ENCODE peak calls at places on chromosomes 4 and X, in seven cellular contexts. One of them, this sample, is unnamed.

GRCh38 chr4:33104190-33104773 is 2384.1 kb downstream of the PCDH7 start:
- DNase-seq in stimulated activated CD8-positive, alpha-beta memory T cell treated with anti-CD3 and anti-CD28 coated beads, Interleukin-15, amount 100 ng/mL, for 1 hour: no peak
- DNase-seq in cardiac fibroblast: no peak
- DNase-seq in BJ: no peak
- DNase-seq in activated gamma-delta T cell treated with Interleukin-2 at 50 U/mL for 16 hours: no peak
- DNase-seq in heart left ventricle: no peak
- DNase-seq in CD4-positive, alpha-beta T cell: no peak
- DNase-seq in this sample: no peak

GRCh38 chrX:40130207-40130606 is 32.4 kb upstream of the BCOR start:
- DNase-seq in stimulated activated CD8-positive, alpha-beta memory T cell treated with anti-CD3 and anti-CD28 coated beads, Interleukin-15, amount 100 ng/mL, for 1 hour: no peak
- DNase-seq in cardiac fibroblast: peak
- DNase-seq in BJ: no peak
- DNase-seq in activated gamma-delta T cell treated with Interleukin-2 at 50 U/mL for 16 hours: no peak
- DNase-seq in heart left ventricle: no peak
- DNase-seq in CD4-positive, alpha-beta T cell: no peak
- DNase-seq in this sample: no peak

GRCh38 chr4:104966349-104967033 is 180.2 kb upstream of the TET2 start:
- DNase-seq in stimulated activated CD8-positive, alpha-beta memory T cell treated with anti-CD3 and anti-CD28 coated beads, Interleukin-15, amount 100 ng/mL, for 1 hour: no peak
- DNase-seq in cardiac fibroblast: peak
- DNase-seq in BJ: no peak
- DNase-seq in activated gamma-delta T cell treated with Interleukin-2 at 50 U/mL for 16 hours: no peak
- DNase-seq in heart left ventricle: no peak
- DNase-seq in CD4-positive, alpha-beta T cell: no peak
- DNase-seq in this sample: no peak

GRCh38 chrX:152733261-152733975 is at the start of the genes CSAG1 and MAGEA12:
- DNase-seq in stimulated activated CD8-positive, alpha-beta memory T cell treated with anti-CD3 and anti-CD28 coated beads, Interleukin-15, amount 100 ng/mL, for 1 hour: no peak
- DNase-seq in cardiac fibroblast: no peak
- DNase-seq in BJ: no peak
- DNase-seq in activated gamma-delta T cell treated with Interleukin-2 at 50 U/mL for 16 hours: no peak
- DNase-seq in heart left ventricle: no peak
- DNase-seq in CD4-positive, alpha-beta T cell: no peak
- DNase-seq in this sample: no peak

GRCh38 chr4:41644288-41644914 is 104.1 kb downstream of the PHOX2B start:
- DNase-seq in stimulated activated CD8-positive, alpha-beta memory T cell treated with anti-CD3 and anti-CD28 coated beads, Interleukin-15, amount 100 ng/mL, for 1 hour: no peak
- DNase-seq in cardiac fibroblast: peak
- DNase-seq in BJ: no peak
- DNase-seq in activated gamma-delta T cell treated with Interleukin-2 at 50 U/mL for 16 hours: no peak
- DNase-seq in heart left ventricle: peak
- DNase-seq in CD4-positive, alpha-beta T cell: no peak
- DNase-seq in this sample: peak

GRCh38 chrX:153433161-153433680 is 12.6 kb downstream of the TREX2 start:
- DNase-seq in stimulated activated CD8-positive, alpha-beta memory T cell treated with anti-CD3 and anti-CD28 coated beads, Interleukin-15, amount 100 ng/mL, for 1 hour: no peak
- DNase-seq in cardiac fibroblast: no peak
- DNase-seq in BJ: no peak
- DNase-seq in activated gamma-delta T cell treated with Interleukin-2 at 50 U/mL for 16 hours: no peak
- DNase-seq in heart left ventricle: no peak
- DNase-seq in CD4-positive, alpha-beta T cell: no peak
- DNase-seq in this sample: no peak

GRCh38 chrX:109707322-109707721 is 25.7 kb downstream of the ACSL4 start:
- DNase-seq in stimulated activated CD8-positive, alpha-beta memory T cell treated with anti-CD3 and anti-CD28 coated beads, Interleukin-15, amount 100 ng/mL, for 1 hour: no peak
- DNase-seq in cardiac fibroblast: no peak
- DNase-seq in BJ: no peak
- DNase-seq in activated gamma-delta T cell treated with Interleukin-2 at 50 U/mL for 16 hours: no peak
- DNase-seq in heart left ventricle: no peak
- DNase-seq in CD4-positive, alpha-beta T cell: no peak
- DNase-seq in this sample: no peak

GRCh38 chr4:160180206-160180605 is 1077.3 kb downstream of the RAPGEF2 start:
- DNase-seq in stimulated activated CD8-positive, alpha-beta memory T cell treated with anti-CD3 and anti-CD28 coated beads, Interleukin-15, amount 100 ng/mL, for 1 hour: no peak
- DNase-seq in cardiac fibroblast: no peak
- DNase-seq in BJ: peak
- DNase-seq in activated gamma-delta T cell treated with Interleukin-2 at 50 U/mL for 16 hours: no peak
- DNase-seq in heart left ventricle: no peak
- DNase-seq in CD4-positive, alpha-beta T cell: no peak
- DNase-seq in this sample: no peak

GRCh38 chrX:29617725-29618124 is 597.6 kb upstream of the MAGEB2 start:
- DNase-seq in stimulated activated CD8-positive, alpha-beta memory T cell treated with anti-CD3 and anti-CD28 coated beads, Interleukin-15, amount 100 ng/mL, for 1 hour: no peak
- DNase-seq in cardiac fibroblast: peak
- DNase-seq in BJ: no peak
- DNase-seq in activated gamma-delta T cell treated with Interleukin-2 at 50 U/mL for 16 hours: no peak
- DNase-seq in heart left ventricle: no peak
- DNase-seq in CD4-positive, alpha-beta T cell: no peak
- DNase-seq in this sample: no peak

GRCh38 chr4:100635899-100636298 is 118.1 kb upstream of the EMCN start:
- DNase-seq in stimulated activated CD8-positive, alpha-beta memory T cell treated with anti-CD3 and anti-CD28 coated beads, Interleukin-15, amount 100 ng/mL, for 1 hour: no peak
- DNase-seq in cardiac fibroblast: no peak
- DNase-seq in BJ: no peak
- DNase-seq in activated gamma-delta T cell treated with Interleukin-2 at 50 U/mL for 16 hours: no peak
- DNase-seq in heart left ventricle: no peak
- DNase-seq in CD4-positive, alpha-beta T cell: no peak
- DNase-seq in this sample: no peak

GRCh38 chr4:89998350-89999098 is 103.9 kb downstream of the MMRN1 start:
- DNase-seq in stimulated activated CD8-positive, alpha-beta memory T cell treated with anti-CD3 and anti-CD28 coated beads, Interleukin-15, amount 100 ng/mL, for 1 hour: no peak
- DNase-seq in cardiac fibroblast: no peak
- DNase-seq in BJ: no peak
- DNase-seq in activated gamma-delta T cell treated with Interleukin-2 at 50 U/mL for 16 hours: no peak
- DNase-seq in heart left ventricle: no peak
- DNase-seq in CD4-positive, alpha-beta T cell: no peak
- DNase-seq in this sample: no peak

GRCh38 chr4:149997881-149998421 is 80.3 kb upstream of the DCLK2 start:
- DNase-seq in stimulated activated CD8-positive, alpha-beta memory T cell treated with anti-CD3 and anti-CD28 coated beads, Interleukin-15, amount 100 ng/mL, for 1 hour: no peak
- DNase-seq in cardiac fibroblast: no peak
- DNase-seq in BJ: no peak
- DNase-seq in activated gamma-delta T cell treated with Interleukin-2 at 50 U/mL for 16 hours: no peak
- DNase-seq in heart left ventricle: no peak
- DNase-seq in CD4-positive, alpha-beta T cell: no peak
- DNase-seq in this sample: no peak

GRCh38 chr4:7719354-7720174 is 220.1 kb downstream of the AFAP1 start:
- DNase-seq in stimulated activated CD8-positive, alpha-beta memory T cell treated with anti-CD3 and anti-CD28 coated beads, Interleukin-15, amount 100 ng/mL, for 1 hour: peak
- DNase-seq in cardiac fibroblast: peak
- DNase-seq in BJ: no peak
- DNase-seq in activated gamma-delta T cell treated with Interleukin-2 at 50 U/mL for 16 hours: peak
- DNase-seq in heart left ventricle: peak
- DNase-seq in CD4-positive, alpha-beta T cell: peak
- DNase-seq in this sample: peak

GRCh38 chrX:110733166-110733565 is 62.5 kb downstream of the CHRDL1 start:
- DNase-seq in stimulated activated CD8-positive, alpha-beta memory T cell treated with anti-CD3 and anti-CD28 coated beads, Interleukin-15, amount 100 ng/mL, for 1 hour: no peak
- DNase-seq in cardiac fibroblast: no peak
- DNase-seq in BJ: no peak
- DNase-seq in activated gamma-delta T cell treated with Interleukin-2 at 50 U/mL for 16 hours: no peak
- DNase-seq in heart left ventricle: no peak
- DNase-seq in CD4-positive, alpha-beta T cell: no peak
- DNase-seq in this sample: no peak

GRCh38 chr4:151687021-151687640 is 73.7 kb downstream of the GATB start:
- DNase-seq in stimulated activated CD8-positive, alpha-beta memory T cell treated with anti-CD3 and anti-CD28 coated beads, Interleukin-15, amount 100 ng/mL, for 1 hour: no peak
- DNase-seq in cardiac fibroblast: peak
- DNase-seq in BJ: no peak
- DNase-seq in activated gamma-delta T cell treated with Interleukin-2 at 50 U/mL for 16 hours: no peak
- DNase-seq in heart left ventricle: peak
- DNase-seq in CD4-positive, alpha-beta T cell: no peak
- DNase-seq in this sample: no peak

GRCh38 chr4:52507774-52508173 is 151.3 kb downstream of the USP46 start:
- DNase-seq in stimulated activated CD8-positive, alpha-beta memory T cell treated with anti-CD3 and anti-CD28 coated beads, Interleukin-15, amount 100 ng/mL, for 1 hour: no peak
- DNase-seq in cardiac fibroblast: peak
- DNase-seq in BJ: no peak
- DNase-seq in activated gamma-delta T cell treated with Interleukin-2 at 50 U/mL for 16 hours: no peak
- DNase-seq in heart left ventricle: peak
- DNase-seq in CD4-positive, alpha-beta T cell: no peak
- DNase-seq in this sample: peak

GRCh38 chrX:101462892-101463291 is 22.4 kb upstream of the ARMCX4 start:
- DNase-seq in stimulated activated CD8-positive, alpha-beta memory T cell treated with anti-CD3 and anti-CD28 coated beads, Interleukin-15, amount 100 ng/mL, for 1 hour: no peak
- DNase-seq in cardiac fibroblast: peak
- DNase-seq in BJ: no peak
- DNase-seq in activated gamma-delta T cell treated with Interleukin-2 at 50 U/mL for 16 hours: no peak
- DNase-seq in heart left ventricle: no peak
- DNase-seq in CD4-positive, alpha-beta T cell: no peak
- DNase-seq in this sample: no peak

GRCh38 chrX:120559799-120560198 is 963 bp downstream of the CUL4B start:
- DNase-seq in stimulated activated CD8-positive, alpha-beta memory T cell treated with anti-CD3 and anti-CD28 coated beads, Interleukin-15, amount 100 ng/mL, for 1 hour: no peak
- DNase-seq in cardiac fibroblast: peak
- DNase-seq in BJ: no peak
- DNase-seq in activated gamma-delta T cell treated with Interleukin-2 at 50 U/mL for 16 hours: no peak
- DNase-seq in heart left ventricle: no peak
- DNase-seq in CD4-positive, alpha-beta T cell: no peak
- DNase-seq in this sample: no peak

GRCh38 chr4:7320413-7320812 is 114.3 kb downstream of the PSAPL1 start:
- DNase-seq in stimulated activated CD8-positive, alpha-beta memory T cell treated with anti-CD3 and anti-CD28 coated beads, Interleukin-15, amount 100 ng/mL, for 1 hour: no peak
- DNase-seq in cardiac fibroblast: no peak
- DNase-seq in BJ: no peak
- DNase-seq in activated gamma-delta T cell treated with Interleukin-2 at 50 U/mL for 16 hours: no peak
- DNase-seq in heart left ventricle: no peak
- DNase-seq in CD4-positive, alpha-beta T cell: no peak
- DNase-seq in this sample: no peak

GRCh38 chrX:74061879-74062278 is 242.1 kb upstream of the ZCCHC13 start:
- DNase-seq in stimulated activated CD8-positive, alpha-beta memory T cell treated with anti-CD3 and anti-CD28 coated beads, Interleukin-15, amount 100 ng/mL, for 1 hour: no peak
- DNase-seq in cardiac fibroblast: no peak
- DNase-seq in BJ: no peak
- DNase-seq in activated gamma-delta T cell treated with Interleukin-2 at 50 U/mL for 16 hours: no peak
- DNase-seq in heart left ventricle: no peak
- DNase-seq in CD4-positive, alpha-beta T cell: no peak
- DNase-seq in this sample: no peak

GRCh38 chr4:121666091-121666679 is 30.6 kb downstream of the ANXA5 start:
- DNase-seq in stimulated activated CD8-positive, alpha-beta memory T cell treated with anti-CD3 and anti-CD28 coated beads, Interleukin-15, amount 100 ng/mL, for 1 hour: no peak
- DNase-seq in cardiac fibroblast: peak
- DNase-seq in BJ: no peak
- DNase-seq in activated gamma-delta T cell treated with Interleukin-2 at 50 U/mL for 16 hours: no peak
- DNase-seq in heart left ventricle: no peak
- DNase-seq in CD4-positive, alpha-beta T cell: no peak
- DNase-seq in this sample: no peak

This sample was measured in right cardiac atrium.